ENCODE peak calls at places on chromosome 18, in five cellular contexts. H, V, T, Q and A are unnamed samples. For H3K9me3, the result is how much of the 10 kb centered on the place peaks cover.

GRCh38 chr18:68494802-68495560 is 219.9 kb downstream of the TMX3 start:
- DNase-seq in H (no peak), V (no peak), T (no peak), Q (no peak), A (no peak)

GRCh38 chr18:55504808-55505207 is 83.2 kb downstream of the TCF4 start:
- DNase-seq in H (no peak), V (no peak), T (no peak), Q (no peak), A (no peak)

GRCh38 chr18:57004366-57005121 is 142.3 kb upstream of the BOD1L2 start:
- DNase-seq in H (no peak), V (peak), T (no peak), Q (no peak), A (no peak)

GRCh38 chr18:7116001-7116831 is 1.4 kb downstream of the LAMA1 start:
- DNase-seq in H (no peak), V (no peak), T (no peak), Q (no peak), A (no peak)

GRCh38 chr18:42931501-42931900 is 184.0 kb downstream of the RIT2 start:
- DNase-seq in H (no peak), V (no peak), T (no peak), Q (no peak), A (no peak)

GRCh38 chr18:28786941-28787340 is 610.0 kb upstream of the CDH2 start:
- DNase-seq in H (no peak), V (no peak), T (no peak), Q (no peak), A (no peak)

GRCh38 chr18:57475408-57475807 is 40.2 kb downstream of the ONECUT2 start:
- DNase-seq in H (no peak), V (no peak), T (no peak), Q (no peak), A (no peak)

GRCh38 chr18:54716586-54716985 is 111.7 kb upstream of the RAB27B start:
- DNase-seq in H (peak), V (no peak), T (no peak), Q (no peak), A (no peak)

GRCh38 chr18:7870855-7871254 is 303.7 kb downstream of the PTPRM start:
- DNase-seq in H (no peak), V (no peak), T (no peak), Q (no peak), A (no peak)

GRCh38 chr18:43793910-43794309 is 516.6 kb upstream of the SYT4 start:
- DNase-seq in H (no peak), V (no peak), T (no peak), Q (no peak), A (no peak)

GRCh38 chr18:48600046-48600745 is 61.4 kb downstream of the CTIF start:
- DNase-seq in H (no peak), V (no peak), T (no peak), Q (no peak), A (no peak)

GRCh38 chr18:72867721-72868665 is at the start of gene NETO1:
- DNase-seq in H (no peak), V (no peak), T (no peak), Q (no peak), A (no peak)

DNA sequence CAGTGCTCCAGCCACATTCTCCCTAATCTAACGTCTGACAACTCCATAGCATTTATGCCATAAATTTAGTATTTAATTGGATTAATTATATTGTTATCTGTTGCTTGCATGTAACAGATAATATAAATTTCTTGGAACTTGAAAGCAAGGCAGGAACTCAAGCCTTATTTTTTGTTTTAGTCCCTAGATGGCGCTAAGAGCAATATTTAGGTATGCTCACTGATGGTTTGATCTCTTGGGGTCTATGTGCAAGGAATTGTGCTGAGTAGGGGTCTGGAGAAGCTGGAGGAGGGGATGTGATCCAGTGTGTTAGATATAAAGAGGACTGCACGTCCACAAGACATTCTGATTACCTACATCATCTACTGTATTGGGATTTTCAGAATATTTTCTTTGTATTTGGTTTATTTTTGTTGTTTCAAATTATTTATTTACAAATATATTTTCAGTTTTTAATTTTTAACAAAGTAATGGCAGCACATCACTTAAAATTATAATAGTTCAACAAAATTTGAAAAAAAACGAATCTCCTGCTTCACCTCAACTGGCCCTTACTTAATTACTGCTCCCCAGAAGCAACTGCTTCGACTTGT is 32.8 kb downstream of the KATNAL2 start:
- DNase-seq in H (no peak), V (peak), T (no peak), Q (no peak), A (no peak)
- TF ChIP-seq CTCF in H (peak), V (peak), T (peak), Q (peak), A (no peak)

DNA sequence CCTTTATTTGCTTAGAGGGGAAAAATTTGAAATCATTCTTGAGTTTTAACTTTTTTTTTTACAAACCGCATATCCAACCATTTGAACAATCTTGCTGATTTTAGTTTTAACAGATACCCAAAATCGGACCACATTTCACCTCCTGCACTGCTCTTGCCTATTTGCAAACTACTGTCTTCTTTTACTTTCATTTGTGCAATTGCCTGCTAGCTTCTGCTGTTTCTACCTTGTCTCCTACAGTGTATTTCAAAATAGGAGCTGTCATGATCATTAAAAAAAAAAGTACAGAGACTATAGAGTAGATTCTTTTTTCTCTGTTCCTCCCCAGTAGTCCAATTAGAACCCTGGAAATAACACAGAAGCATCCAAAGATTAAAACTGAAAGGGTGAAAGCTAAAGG is 1081.2 kb downstream of the SOCS6 start:
- DNase-seq in H (no peak), V (peak), T (no peak), Q (no peak), A (no peak)
- H3K9me3 ChIP-seq in H (under half), V (under half), T (under half), Q (under half), A (under half)

DNA sequence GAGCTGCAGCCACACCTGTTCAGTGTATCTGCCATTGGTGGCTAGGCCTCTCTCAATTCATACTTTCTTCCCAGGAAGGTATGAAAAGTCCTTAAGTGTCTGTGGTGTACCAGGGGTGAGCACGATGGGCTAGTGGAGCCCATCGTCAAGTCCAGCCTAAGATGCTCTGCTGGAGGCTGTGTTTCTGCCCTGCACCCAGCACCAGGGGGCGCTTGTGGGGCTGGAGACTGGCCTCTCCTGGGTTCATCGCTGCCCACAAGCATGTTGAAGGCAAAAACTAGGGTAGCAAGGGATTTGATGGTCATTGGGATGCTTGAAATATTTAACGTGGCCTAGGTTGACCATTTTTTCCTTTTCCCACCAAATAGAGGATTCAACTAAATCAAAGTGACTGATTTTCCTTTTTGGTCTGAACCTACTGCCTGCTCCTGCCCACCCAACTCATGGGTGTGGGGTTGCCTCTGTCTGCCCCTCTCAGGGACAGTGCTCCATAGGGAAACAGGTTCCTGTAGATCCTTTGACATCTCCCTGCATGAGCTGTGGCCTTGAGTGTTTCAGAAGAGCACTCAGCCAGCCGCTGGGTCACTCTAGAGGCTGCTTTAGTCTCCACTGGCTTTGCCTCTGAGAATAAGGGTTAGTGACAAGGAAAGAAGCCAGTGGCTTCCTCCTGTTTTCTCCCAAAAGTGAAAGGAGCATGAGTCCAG is 59.0 kb downstream of the TPGS2 start:
- DNase-seq in H (no peak), V (no peak), T (no peak), Q (peak), A (no peak)
- TF ChIP-seq CTCF in H (peak), V (peak), T (peak), Q (peak), A (peak)

GRCh38 chr18:78721986-78722385 is 257.6 kb upstream of the SALL3 start:
- DNase-seq in H (no peak), V (no peak), T (no peak), Q (no peak), A (no peak)

GRCh38 chr18:78720456-78721250 is 259.0 kb upstream of the SALL3 start:
- DNase-seq in H (no peak), V (no peak), T (no peak), Q (no peak), A (no peak)

GRCh38 chr18:78717766-78718150 is 261.9 kb upstream of the SALL3 start:
- DNase-seq in H (no peak), V (no peak), T (no peak), Q (no peak), A (no peak)

GRCh38 chr18:78721281-78721949 is 258.2 kb upstream of the SALL3 start:
- DNase-seq in H (no peak), V (no peak), T (no peak), Q (no peak), A (no peak)

DNA sequence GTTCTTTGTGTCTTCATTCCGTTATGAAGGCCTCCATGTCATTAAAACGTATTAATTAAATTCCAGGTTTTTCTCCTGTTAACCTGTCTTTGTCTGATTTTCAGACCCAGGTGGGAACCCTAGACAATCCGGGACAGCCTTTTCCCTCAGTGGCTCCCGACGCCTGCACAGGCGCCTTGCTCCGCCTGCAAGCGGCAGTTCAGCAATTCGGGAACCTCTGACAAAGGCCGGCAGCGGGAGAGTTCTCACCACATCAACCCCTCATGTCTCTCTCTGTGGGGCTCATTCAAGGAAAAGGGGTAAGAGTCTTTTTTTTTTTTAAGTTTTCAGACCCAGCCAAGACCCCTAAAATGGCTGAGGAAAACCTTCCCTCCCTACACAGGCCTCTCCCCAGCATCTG is 259.8 kb upstream of the SALL3 start:
- DNase-seq in H (no peak), V (no peak), T (no peak), Q (no peak), A (no peak)
- H3K9me3 ChIP-seq in H (under half), V (under half), T (under half), Q (under half), A (under half)

GRCh38 chr18:80023173-80023572 is 11.1 kb upstream of the RBFA start:
- DNase-seq in H (no peak), V (no peak), T (no peak), Q (no peak), A (no peak)
- TF ChIP-seq CTCF in H (no peak), V (peak), T (no peak), Q (no peak), A (no peak)

GRCh38 chr18:79730804-79731203 is 51.2 kb downstream of the CTDP1 start:
- DNase-seq in H (no peak), V (no peak), T (no peak), Q (no peak), A (no peak)
- H3K9me3 ChIP-seq in H (under half), V (under half), T (under half), Q (under half), A (under half)